ENCODE peak calls at places on chromosomes 16 and 17, in six cellular contexts. Q, Y, E, U, L and B are unnamed samples.

GRCh38 chr16:31029272-31029671 is 4.1 kb upstream of the STX4 start:
- DNase-seq in E (no peak), Y (no peak), U (no peak), L (no peak), Q (no peak), B (no peak)

GRCh38 chr16:8868272-8869211 is at the start of gene CARHSP1:
- DNase-seq in Q (peak), U (peak), Y (no peak), L (peak), E (peak), B (peak)

GRCh38 chr16:84323626-84324025 is 28.9 kb downstream of the WFDC1 start:
- DNase-seq in U (peak), L (no peak), E (no peak), Q (no peak), Y (no peak), B (no peak)

GRCh38 chr16:70749006-70749678 is 51.8 kb downstream of the VAC14 start:
- DNase-seq in Q (no peak), E (no peak), L (no peak), Y (no peak), U (peak), B (no peak)

GRCh38 chr16:87246269-87247065 is 70.7 kb downstream of the C16orf95 start:
- DNase-seq in Q (no peak), E (no peak), U (no peak), Y (no peak), L (no peak), B (no peak)

GRCh38 chr17:17814162-17815061 is 22.4 kb downstream of the SREBF1 start:
- DNase-seq in Y (no peak), U (no peak), L (no peak), E (no peak), Q (no peak), B (no peak)

GRCh38 chr17:34706029-34706428 is 126.6 kb downstream of the TMEM132E start:
- DNase-seq in L (no peak), U (peak), E (no peak), Q (no peak), Y (no peak), B (peak)

GRCh38 chr16:20849587-20850390 is 43.5 kb downstream of the REXO5 start:
- DNase-seq in U (peak), Q (peak), L (peak), E (peak), Y (peak), B (peak)

GRCh38 chr16:8858994-8859912 is 9.6 kb downstream of the CARHSP1 start:
- DNase-seq in Y (no peak), E (no peak), L (no peak), Q (no peak), U (no peak), B (no peak)

GRCh38 chr16:70572926-70573270 is 49.3 kb downstream of the SF3B3 start:
- DNase-seq in Q (no peak), L (no peak), Y (no peak), U (no peak), E (no peak), B (no peak)

GRCh38 chr16:5004311-5004710 is 29.4 kb downstream of the NAGPA start:
- DNase-seq in U (no peak), E (no peak), Q (no peak), L (no peak), Y (no peak), B (no peak)

GRCh38 chr17:7352559-7352889 is 562 bp downstream of the KCTD11 start:
- DNase-seq in L (no peak), U (no peak), E (no peak), Y (no peak), Q (no peak), B (no peak)

GRCh38 chr17:7355053-7355452 is at the start of gene TMEM95:
- DNase-seq in E (no peak), U (peak), Y (no peak), Q (no peak), L (peak), B (no peak)

GRCh38 chr17:7354262-7354781 is 634 bp upstream of the TMEM95 start:
- DNase-seq in E (no peak), Q (no peak), Y (no peak), L (no peak), U (peak), B (peak)

GRCh38 chr17:7352910-7353635 is 1.1 kb downstream of the KCTD11 start:
- DNase-seq in E (no peak), Q (no peak), U (no peak), L (no peak), Y (no peak), B (no peak)

DNA sequence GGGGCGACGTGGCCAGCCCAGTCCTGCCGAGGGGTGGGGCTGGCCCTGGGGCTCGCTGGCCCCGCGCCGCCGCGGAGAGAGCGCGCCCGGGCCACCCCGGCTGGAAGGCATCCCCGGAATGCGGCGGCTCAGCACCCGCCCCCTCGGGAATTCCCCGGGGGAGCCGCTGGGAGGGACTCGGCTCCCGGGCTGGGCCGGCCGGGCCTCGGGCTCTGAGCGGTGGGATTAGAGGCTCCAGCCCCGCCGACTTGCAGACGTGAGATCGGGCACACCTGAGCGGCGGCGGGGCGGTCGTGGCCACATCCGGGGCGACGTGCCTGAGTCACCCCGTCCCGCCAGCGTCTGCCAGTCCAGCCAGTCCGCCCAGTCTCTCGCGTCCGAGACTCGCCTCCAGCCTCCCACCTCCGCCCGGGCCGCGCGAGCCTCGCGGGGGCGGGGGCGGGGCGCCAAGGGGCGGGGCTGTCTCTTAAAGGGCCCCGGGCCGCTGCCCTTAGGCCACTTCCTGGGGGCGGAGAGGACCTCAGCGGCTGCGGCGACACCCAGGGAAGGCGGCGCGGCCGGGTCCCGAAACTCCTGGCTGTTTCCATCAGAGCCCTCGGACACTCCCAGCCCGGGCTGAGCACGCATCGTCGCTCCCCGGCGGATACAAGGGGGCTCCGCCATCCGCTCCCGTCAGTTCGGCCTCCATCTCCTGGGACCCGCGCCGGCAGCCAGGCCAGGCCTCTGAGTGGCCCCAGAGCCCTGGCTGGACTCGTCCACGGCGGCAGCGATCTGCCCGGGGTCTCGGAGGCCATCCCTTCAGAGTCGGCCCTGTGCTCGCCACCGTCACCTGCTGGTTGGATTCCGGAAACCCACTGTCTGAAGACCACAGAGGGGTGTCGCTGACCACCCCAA is at the start of gene KCTD11:
- DNase-seq in U (peak), E (peak), Y (peak), L (peak), Q (peak), B (peak)
- TF ChIP-seq CTCF in U (peak), E (peak), Y (peak), L (peak), Q (peak), B (peak)

GRCh38 chr17:47253541-47254402 is at the start of gene ITGB3:
- DNase-seq in L (peak), Q (peak), U (peak), Y (no peak), E (peak), B (peak)
- TF ChIP-seq CTCF in L (peak), Q (peak), U (no peak), Y (peak), E (peak), B (peak)

DNA sequence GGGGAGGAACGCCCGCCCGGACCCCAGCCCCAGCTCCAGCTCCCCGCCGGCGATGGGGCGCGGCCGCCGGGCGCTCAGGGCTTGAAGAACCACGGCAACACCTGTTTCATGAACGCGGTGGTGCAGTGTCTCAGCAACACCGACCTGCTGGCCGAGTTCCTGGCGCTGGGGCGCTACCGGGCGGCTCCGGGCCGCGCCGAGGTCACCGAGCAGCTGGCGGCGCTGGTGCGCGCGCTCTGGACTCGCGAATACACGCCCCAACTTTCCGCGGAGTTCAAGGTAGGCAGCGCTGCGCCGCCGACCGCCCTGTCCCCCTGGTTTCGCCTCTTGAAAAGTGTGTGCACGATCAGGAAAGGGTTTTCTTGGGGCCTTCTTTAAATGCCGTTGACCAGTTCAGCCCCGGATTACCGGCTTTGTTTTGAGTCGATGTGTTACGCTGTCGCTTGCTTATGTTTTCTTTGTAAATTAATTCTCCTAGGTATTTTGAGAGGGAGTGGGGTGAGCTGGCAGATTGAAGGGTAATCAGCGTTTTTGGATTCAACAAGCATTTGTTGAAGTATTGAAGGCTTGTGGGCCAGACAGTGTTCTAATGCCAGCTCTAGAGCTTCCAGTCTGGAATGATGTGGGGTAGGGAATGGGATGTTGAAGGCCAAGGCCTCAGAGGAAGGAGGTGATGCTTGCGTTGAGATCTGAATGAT is 690 bp downstream of the USP43 start:
- DNase-seq in Y (no peak), U (peak), E (peak), Q (no peak), L (peak), B (peak)
- TF ChIP-seq CTCF in Y (no peak), U (no peak), E (peak), Q (no peak), L (no peak), B (no peak)

GRCh38 chr16:89295071-89295900 is 77.8 kb downstream of the ZNF778 start:
- DNase-seq in L (no peak), Q (no peak), U (no peak), Y (no peak), E (no peak), B (no peak)

GRCh38 chr16:89294486-89294885 is 77.0 kb downstream of the ZNF778 start:
- DNase-seq in L (no peak), Q (no peak), Y (no peak), E (no peak), U (no peak), B (no peak)

GRCh38 chr16:89292443-89293078 is 75.1 kb downstream of the ZNF778 start:
- DNase-seq in U (no peak), L (no peak), E (no peak), Y (no peak), Q (no peak), B (no peak)

GRCh38 chr16:89291776-89292175 is 74.3 kb downstream of the ZNF778 start:
- DNase-seq in Q (no peak), Y (no peak), E (no peak), L (no peak), U (no peak), B (no peak)

DNA sequence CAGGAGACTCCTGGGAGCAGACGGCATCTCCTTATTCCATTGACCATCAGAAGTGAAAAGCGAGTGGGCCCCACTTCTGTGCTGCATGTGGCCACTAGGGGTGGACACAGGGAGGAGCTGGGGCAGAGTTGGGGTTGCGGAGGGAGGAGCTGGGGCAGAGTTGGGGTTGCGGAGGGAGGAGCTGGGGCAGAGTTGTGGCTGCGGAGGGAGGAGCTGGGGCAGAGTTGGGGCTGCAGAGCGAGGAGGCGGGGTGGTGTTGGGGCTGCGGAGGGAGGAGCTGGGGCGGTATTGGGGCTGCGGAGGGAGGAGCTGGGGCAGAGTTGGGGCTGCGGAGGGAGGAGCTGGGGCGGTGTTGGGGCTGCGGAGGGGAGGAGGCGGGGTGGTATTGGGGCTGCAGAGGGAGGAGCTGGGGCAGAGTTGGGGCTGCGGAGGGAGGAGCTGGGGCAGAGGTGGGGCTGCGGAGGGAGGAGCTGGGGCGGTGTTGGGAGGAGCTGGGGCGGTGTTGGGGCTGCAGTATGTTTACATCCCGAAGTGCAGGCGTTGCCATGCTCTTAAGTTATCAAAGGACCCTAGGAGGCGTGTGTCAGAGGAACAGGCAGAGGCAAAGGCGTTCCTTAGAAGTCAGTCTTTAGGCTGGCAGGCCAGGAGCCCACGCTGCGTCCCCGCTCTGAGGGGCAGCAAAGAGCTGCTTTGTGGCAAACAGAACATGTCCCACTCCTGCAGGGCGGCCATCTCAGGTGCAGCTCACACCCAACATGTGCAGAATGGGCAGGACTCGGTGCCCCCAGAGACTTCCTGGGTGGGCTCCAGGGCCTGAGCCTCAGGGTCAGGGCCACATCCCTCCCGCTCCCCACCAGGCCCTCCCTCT is 76.0 kb downstream of the ZNF778 start:
- DNase-seq in E (no peak), L (no peak), Y (no peak), Q (no peak), U (no peak), B (no peak)
- TF ChIP-seq CTCF in E (no peak), L (no peak), Y (peak), Q (no peak), U (no peak), B (no peak)

GRCh38 chr17:37506678-37507077 is 17.0 kb downstream of the DUSP14 start:
- DNase-seq in Y (no peak), L (no peak), E (peak), U (peak), Q (no peak), B (peak)
- TF ChIP-seq CTCF in Y (peak), L (no peak), E (peak), U (peak), Q (no peak), B (peak)

DNA sequence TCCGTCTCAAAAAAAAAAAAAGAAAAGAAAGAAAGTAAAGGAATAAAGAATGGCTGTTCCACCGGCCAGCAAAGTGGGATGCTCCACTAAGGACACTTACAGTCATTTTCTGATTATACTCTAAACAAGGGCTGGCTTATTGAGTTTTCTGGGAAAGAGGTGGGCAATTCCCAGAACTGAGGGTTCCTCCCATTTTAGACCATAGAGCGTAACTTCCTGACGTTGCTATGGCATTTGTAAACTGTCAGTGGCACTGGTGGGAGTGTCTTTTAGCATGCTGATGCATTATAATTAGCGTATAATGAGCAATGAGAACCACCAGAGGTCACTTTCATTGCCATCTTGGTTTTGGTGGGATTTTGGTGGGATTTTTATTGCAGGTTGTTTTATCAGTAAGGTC is 58.0 kb downstream of the PIGL start:
- DNase-seq in L (no peak), U (no peak), Q (no peak), E (no peak), Y (no peak), B (no peak)
- TF ChIP-seq CTCF in L (no peak), U (no peak), Q (no peak), E (no peak), Y (no peak), B (no peak)

GRCh38 chr16:49460786-49461470 is 87.3 kb downstream of the C16orf78 start:
- DNase-seq in L (no peak), Y (no peak), Q (peak), U (no peak), E (no peak), B (no peak)

GRCh38 chr16:49458221-49458620 is 84.6 kb downstream of the C16orf78 start:
- DNase-seq in E (no peak), U (no peak), L (no peak), Y (no peak), Q (no peak), B (no peak)

GRCh38 chr16:49459953-49460735 is 86.5 kb downstream of the C16orf78 start:
- DNase-seq in L (peak), E (no peak), Y (no peak), U (no peak), Q (peak), B (no peak)

GRCh38 chr16:49457196-49457595 is 83.6 kb downstream of the C16orf78 start:
- DNase-seq in Y (no peak), L (no peak), Q (no peak), U (no peak), E (no peak), B (no peak)

DNA sequence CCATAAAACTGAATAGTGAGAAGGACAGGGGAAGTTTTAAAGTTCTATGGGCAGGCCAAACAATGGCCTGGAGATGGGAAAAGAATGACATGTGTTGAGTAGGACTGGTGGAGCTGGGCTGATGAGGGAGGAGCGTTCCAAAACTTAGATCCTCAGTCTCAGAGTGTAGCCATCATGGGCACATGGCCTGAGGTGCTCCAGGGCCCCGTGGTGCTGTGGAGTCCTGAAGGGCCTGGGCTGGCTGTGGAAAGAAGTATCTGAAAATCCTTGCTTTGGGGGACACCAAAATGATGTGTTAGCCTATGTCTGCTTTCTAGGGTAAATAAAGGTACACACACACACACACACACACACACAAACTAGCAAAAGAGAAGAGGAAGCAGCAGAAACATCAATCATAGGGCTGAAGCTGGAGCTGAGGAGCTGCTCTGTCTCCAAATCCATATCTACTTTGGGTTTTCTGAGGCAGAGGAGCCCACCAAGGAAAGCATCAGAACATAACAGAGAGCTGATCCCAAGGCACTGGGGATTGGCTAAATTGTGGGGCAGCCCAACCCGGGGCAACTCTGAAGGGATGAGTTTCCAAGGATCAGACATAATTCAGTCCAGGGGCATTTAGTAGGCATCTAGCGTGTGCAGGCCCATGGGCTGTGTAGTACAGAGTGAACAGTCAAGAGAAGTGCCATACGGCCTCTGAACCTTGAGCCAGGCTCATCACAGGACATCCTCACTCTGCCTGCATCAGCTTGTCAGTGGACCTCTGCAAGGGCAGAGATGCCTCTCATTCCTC is 85.2 kb downstream of the C16orf78 start:
- DNase-seq in E (no peak), U (no peak), Q (no peak), L (no peak), Y (no peak), B (no peak)
- TF ChIP-seq CTCF in E (no peak), U (no peak), Q (no peak), L (no peak), Y (no peak), B (no peak)

DNA sequence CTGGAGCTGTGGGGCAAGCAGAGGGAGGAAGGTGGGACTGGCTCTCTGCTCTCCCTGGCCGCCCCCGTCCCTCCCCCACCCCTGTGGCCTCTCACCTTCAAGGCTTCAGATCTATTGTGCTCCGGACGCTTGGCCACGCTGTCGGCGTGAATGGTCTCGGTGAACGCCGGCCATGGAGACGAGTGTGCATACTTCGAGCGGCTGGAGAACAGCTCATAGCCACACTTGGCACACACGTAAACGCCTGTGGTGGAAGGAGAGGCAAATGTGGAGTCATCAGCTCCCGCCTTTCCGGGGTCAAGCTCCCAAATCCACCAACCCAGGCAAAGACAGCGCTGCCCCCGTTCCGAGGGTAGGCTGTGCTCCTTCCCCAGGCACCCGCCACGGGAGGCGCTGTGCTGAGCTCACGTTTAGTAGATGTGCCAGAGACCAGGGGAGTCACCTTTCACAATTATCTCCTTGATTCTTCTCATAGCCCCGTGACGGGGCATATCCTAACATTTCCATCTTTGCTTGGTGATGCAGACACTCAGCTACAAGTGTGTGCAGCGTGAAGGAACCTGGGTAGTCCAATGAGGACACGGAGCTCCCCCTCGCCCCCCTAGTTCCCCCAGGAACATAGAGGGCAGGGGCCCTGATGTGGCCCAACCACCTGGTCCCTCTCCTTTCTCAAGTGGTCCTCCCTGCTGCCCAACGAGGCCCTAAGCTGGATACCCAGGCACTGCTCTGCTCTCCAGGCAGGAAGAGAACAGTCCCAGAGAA is 1.7 kb downstream of the MSRB1 start:
- DNase-seq in Y (no peak), L (no peak), Q (no peak), U (no peak), E (no peak), B (no peak)
- TF ChIP-seq CTCF in Y (no peak), L (no peak), Q (no peak), U (no peak), E (peak), B (peak)